ENCODE peak calls at places on chromosomes 5 and 9, in ten cellular contexts. K, T, O, Y, V, S, U, B, P and E are unnamed samples.

GRCh38 chr5:35665066-35665465 is 47.4 kb downstream of the SPEF2 start:
- DNase-seq in K (no peak), T (no peak), O (no peak), Y (no peak), V (no peak), S (peak; percentile 93), U (no peak), B (no peak), P (no peak), E (no peak)

GRCh38 chr5:133635051-133635450 is 22.7 kb upstream of the FSTL4 start:
- DNase-seq in K (no peak), T (no peak), O (no peak), Y (no peak), V (no peak), S (peak; percentile 72), U (no peak), B (no peak), P (peak; percentile 56), E (peak; percentile 81)

GRCh38 chr9:114372971-114373591 is 14.7 kb downstream of the AKNA start:
- DNase-seq in K (peak; percentile 71), T (peak; percentile 63), O (peak; percentile 24), Y (peak; percentile 87), V (peak; percentile 41), S (no peak), U (no peak), B (peak; percentile 89), P (no peak), E (peak; percentile 53)

GRCh38 chr5:135739383-135739961 is 95.0 kb upstream of the SLC25A48 start:
- DNase-seq in K (no peak), T (no peak), O (no peak), Y (no peak), V (no peak), S (no peak), U (peak; percentile 53), B (no peak), P (peak; percentile 12), E (no peak)

GRCh38 chr5:73673161-73673591 is 47.2 kb downstream of the ARHGEF28 start:
- DNase-seq in K (no peak), T (no peak), O (no peak), Y (no peak), V (no peak), S (peak; percentile 48), U (no peak), B (no peak), P (peak; percentile 70), E (peak; percentile 67)

GRCh38 chr5:93845376-93845775 is 104.0 kb upstream of the POU5F2 start:
- DNase-seq in K (no peak), T (no peak), O (no peak), Y (no peak), V (no peak), S (no peak), U (no peak), B (no peak), P (no peak), E (no peak)

GRCh38 chr9:77648458-77649108 is 461 bp upstream of the GNA14 start:
- DNase-seq in K (peak; percentile 37), T (no peak), O (peak; percentile 28), Y (no peak), V (peak; percentile 28), S (no peak), U (no peak), B (no peak), P (peak; percentile 38), E (no peak)

GRCh38 chr9:18700714-18701113 is 226.8 kb downstream of the ADAMTSL1 start:
- DNase-seq in K (no peak), T (no peak), O (no peak), Y (no peak), V (no peak), S (no peak), U (no peak), B (no peak), P (no peak), E (no peak)

GRCh38 chr5:91562922-91563321 is 179.8 kb upstream of the ARRDC3 start:
- DNase-seq in K (no peak), T (no peak), O (no peak), Y (no peak), V (no peak), S (no peak), U (no peak), B (no peak), P (no peak), E (no peak)

GRCh38 chr5:91144491-91145232 is 238.5 kb downstream of the ARRDC3 start:
- DNase-seq in K (no peak), T (no peak), O (no peak), Y (no peak), V (no peak), S (no peak), U (no peak), B (no peak), P (no peak), E (no peak)

GRCh38 chr5:43389679-43390329 is 22.4 kb downstream of the CCL28 start:
- DNase-seq in K (peak; percentile 53), T (no peak), O (peak; percentile 63), Y (peak; percentile 29), V (peak; percentile 14), S (peak; percentile 92), U (peak; percentile 56), B (peak; percentile 15), P (peak; percentile 89), E (peak; percentile 88)